ENCODE peak calls at places on chromosomes 6 and 20, in four cellular contexts. I is AML-193, S is ELR, X is astrocyte. R is an unnamed sample.

GRCh38 chr20:37394543-37395410 is 48.8 kb downstream of the SRC start:
- DNase-seq in I (no peak), S (no peak), X (no peak), R (no peak)

GRCh38 chr6:39289490-39289889 is 24.7 kb downstream of the KCNK17 start:
- DNase-seq in I (no peak), S (peak; percentile 20), X (no peak), R (no peak)

GRCh38 chr6:25503686-25504085 is 148.3 kb upstream of the SCGN start:
- DNase-seq in I (no peak), S (no peak), X (no peak), R (no peak)

GRCh38 chr6:154522576-154522975 is 12.1 kb upstream of the CNKSR3 start:
- DNase-seq in I (no peak), S (no peak), X (peak; percentile 24), R (no peak)

GRCh38 chr6:136181191-136181833 is 68.8 kb downstream of the MTFR2 start:
- DNase-seq in I (no peak), S (no peak), X (peak; percentile 6), R (no peak)

GRCh38 chr6:3776881-3777507 is 25.5 kb upstream of the PXDC1 start:
- DNase-seq in I (no peak), S (peak; percentile 19), X (no peak), R (no peak)

GRCh38 chr6:7052441-7052936 is 55.3 kb upstream of the RREB1 start:
- DNase-seq in I (peak; percentile 46), S (peak; percentile 34), X (peak; percentile 79), R (no peak)

GRCh38 chr6:39777661-39778060 is 14.5 kb upstream of the DAAM2 start:
- DNase-seq in I (no peak), S (no peak), X (no peak), R (no peak)

GRCh38 chr20:57439432-57439831 is 48.2 kb downstream of the RBM38 start:
- DNase-seq in I (no peak), S (no peak), X (no peak), R (peak; percentile 66)

GRCh38 chr6:30508890-30509736 is 19.8 kb downstream of the HLA-E start:
- DNase-seq in I (peak; percentile 97), S (peak; percentile 75), X (no peak), R (no peak)

GRCh38 chr20:62361799-62362589 is 5.1 kb downstream of the LAMA5 start:
- DNase-seq in I (no peak), S (no peak), X (no peak), R (no peak)

GRCh38 chr6:98724537-98724936 is 109.8 kb upstream of the POU3F2 start:
- DNase-seq in I (no peak), S (peak; percentile 1), X (peak; percentile 60), R (no peak)

GRCh38 chr6:142694054-142694453 is 250.9 kb downstream of the HIVEP2 start:
- DNase-seq in I (no peak), S (peak; percentile 56), X (peak; percentile 69), R (no peak)

GRCh38 chr6:157533397-157533814 is 152.4 kb downstream of the ZDHHC14 start:
- DNase-seq in I (no peak), S (no peak), X (no peak), R (no peak)

GRCh38 chr6:11232968-11233626 is 629 bp upstream of the NEDD9 start:
- DNase-seq in I (peak; percentile 44), S (no peak), X (no peak), R (no peak)

GRCh38 chr6:12408752-12409151 is 118.6 kb downstream of the EDN1 start:
- DNase-seq in I (no peak), S (no peak), X (no peak), R (no peak)

GRCh38 chr6:83518946-83519489 is 6.7 kb downstream of the PRSS35 start:
- DNase-seq in I (no peak), S (peak; percentile 41), X (peak; percentile 27), R (no peak)

GRCh38 chr20:54173653-54174451 is at the start of gene CYP24A1:
- DNase-seq in I (no peak), S (peak; percentile 23), X (no peak), R (no peak)

GRCh38 chr20:58235010-58235409 is 6.6 kb upstream of the ANKRD60 start:
- DNase-seq in I (no peak), S (no peak), X (no peak), R (no peak)

GRCh38 chr6:113980937-113981554 is 10.1 kb upstream of the HDAC2 start:
- DNase-seq in I (peak; percentile 60), S (peak; percentile 47), X (peak; percentile 25), R (no peak)

GRCh38 chr6:152399409-152399808 is 237.8 kb downstream of the SYNE1 start:
- DNase-seq in I (no peak), S (no peak), X (no peak), R (peak; percentile 78)

GRCh38 chr6:153735761-153736160 is 303.3 kb upstream of the OPRM1 start:
- DNase-seq in I (no peak), S (no peak), X (no peak), R (no peak)

GRCh38 chr6:161947371-161947770 is 673.5 kb upstream of the AGPAT4 start:
- DNase-seq in I (no peak), S (no peak), X (no peak), R (no peak)

GRCh38 chr20:59630526-59630925 is 26.2 kb downstream of the PHACTR3 start:
- DNase-seq in I (no peak), S (no peak), X (no peak), R (no peak)

GRCh38 chr6:139666284-139666683 is 291.8 kb upstream of the CITED2 start:
- DNase-seq in I (no peak), S (no peak), X (no peak), R (no peak)